ENCODE peak calls at places on chromosomes 7 and 10, in eight cellular contexts. B is right cardiac atrium; R is sigmoid colon; K is PC-3; M is T-helper 9 cell; J is NCI-H1105 treated with DMSO at 0.1 percent for 48 hours; S is CD8-positive, alpha-beta memory T cell; D is coronary artery. T is an unnamed sample.

GRCh38 chr10:98134117-98134430 is 383 bp upstream of the R3HCC1L start:
- DNase-seq in K (peak), B (no peak), R (no peak), J (no peak), M (no peak), S (no peak), D (no peak), T (no peak)

GRCh38 chr7:99406557-99406956 is 1.8 kb downstream of the PDAP1 start:
- DNase-seq in S (no peak), M (no peak), B (peak), K (no peak), R (no peak), D (no peak), J (no peak), T (no peak)

GRCh38 chr7:28533731-28534531 is 121.6 kb downstream of the CREB5 start:
- DNase-seq in R (peak), B (peak), J (no peak), D (no peak), M (no peak), K (peak), S (no peak), T (no peak)

GRCh38 chr7:77684030-77684429 is 12.2 kb upstream of the RSBN1L start:
- DNase-seq in M (no peak), R (no peak), D (no peak), S (no peak), B (peak), J (no peak), K (no peak), T (peak)

GRCh38 chr7:1395211-1396070 is 63.8 kb downstream of the MICALL2 start:
- DNase-seq in K (no peak), R (no peak), S (no peak), M (no peak), J (no peak), B (no peak), D (no peak), T (no peak)

GRCh38 chr7:102426268-102427031 is 6.9 kb upstream of the ORAI2 start:
- DNase-seq in S (peak), B (no peak), D (no peak), K (no peak), J (no peak), R (no peak), M (peak), T (no peak)

GRCh38 chr7:127769696-127770400 is 117.9 kb downstream of the SND1 start:
- DNase-seq in J (no peak), M (no peak), B (no peak), D (no peak), R (no peak), K (no peak), S (no peak), T (no peak)

GRCh38 chr7:98133181-98133580 is 26.5 kb downstream of the LMTK2 start:
- DNase-seq in J (no peak), B (no peak), M (no peak), R (no peak), S (peak), D (no peak), K (peak), T (no peak)

GRCh38 chr7:75716992-75717626 is 21.6 kb downstream of the HIP1 start:
- DNase-seq in S (no peak), B (no peak), D (no peak), K (peak), J (no peak), R (no peak), M (no peak), T (no peak)

GRCh38 chr7:137390076-137390475 is 46.5 kb upstream of the PTN start:
- DNase-seq in S (no peak), J (peak), B (no peak), M (no peak), R (no peak), K (no peak), D (no peak), T (no peak)

GRCh38 chr7:116443101-116443523 is 56.4 kb upstream of the CAV2 start:
- DNase-seq in B (no peak), D (no peak), S (no peak), M (no peak), R (no peak), J (no peak), K (peak), T (no peak)

GRCh38 chr7:30169585-30169978 is 34.8 kb downstream of the MTURN start:
- DNase-seq in D (no peak), R (no peak), K (peak), J (no peak), S (no peak), B (no peak), M (no peak), T (no peak)

GRCh38 chr10:98861962-98862361 is 373.7 kb downstream of the HPSE2 start:
- DNase-seq in S (no peak), M (no peak), D (no peak), B (no peak), J (no peak), K (no peak), R (no peak), T (no peak)

GRCh38 chr7:22782616-22783232 is 39.9 kb downstream of the TOMM7 start:
- DNase-seq in R (peak), J (peak), D (no peak), M (peak), S (peak), K (peak), B (peak), T (peak)

GRCh38 chr7:124765401-124766352 is at the start of gene GPR37:
- DNase-seq in K (peak), M (no peak), S (peak), D (no peak), R (peak), J (peak), B (peak), T (peak)

GRCh38 chr7:4159761-4160554 is 522.1 kb upstream of the FOXK1 start:
- DNase-seq in S (no peak), M (no peak), R (no peak), B (no peak), J (no peak), K (peak), D (no peak), T (no peak)

GRCh38 chr10:104066945-104067344 is 18.7 kb downstream of the COL17A1 start:
- DNase-seq in B (no peak), J (no peak), K (no peak), D (no peak), M (no peak), S (no peak), R (no peak), T (no peak)

GRCh38 chr7:143892527-143893300 is 9.3 kb downstream of the TCAF1 start:
- DNase-seq in D (no peak), K (peak), R (no peak), M (no peak), S (peak), B (no peak), J (no peak), T (no peak)

GRCh38 chr10:310371-310770 is 175.1 kb downstream of the ZMYND11 start:
- DNase-seq in M (no peak), S (no peak), B (no peak), D (peak), K (no peak), R (no peak), J (no peak), T (no peak)

GRCh38 chr10:97850446-97850845 is 803 bp downstream of the GOLGA7B start:
- DNase-seq in R (no peak), D (no peak), K (no peak), B (no peak), S (peak), J (peak), M (no peak), T (no peak)